ENCODE peak calls at places on chromosomes 1 and 21, in six cellular contexts. One of them, this sample, is unnamed.

GRCh38 chr1:37509181-37509580 is 5.4 kb downstream of the MEAF6 start:
- DNase-seq in sciatic nerve: no peak
- DNase-seq in activated naive CD4-positive, alpha-beta T cell treated with anti-CD3 and anti-CD28 coated beads for 36 hours: no peak
- DNase-seq in cardiac muscle cell: peak; percentile 36
- DNase-seq in skeletal muscle cell: no peak
- DNase-seq in nucleus accumbens: no peak
- DNase-seq in this sample: no peak

GRCh38 chr1:221644176-221644510 is 97.7 kb downstream of the DUSP10 start:
- DNase-seq in sciatic nerve: no peak
- DNase-seq in activated naive CD4-positive, alpha-beta T cell treated with anti-CD3 and anti-CD28 coated beads for 36 hours: no peak
- DNase-seq in cardiac muscle cell: no peak
- DNase-seq in skeletal muscle cell: no peak
- DNase-seq in nucleus accumbens: no peak
- DNase-seq in this sample: no peak

GRCh38 chr1:220457982-220458381 is 70.0 kb upstream of the MARK1 start:
- DNase-seq in sciatic nerve: no peak
- DNase-seq in activated naive CD4-positive, alpha-beta T cell treated with anti-CD3 and anti-CD28 coated beads for 36 hours: no peak
- DNase-seq in cardiac muscle cell: no peak
- DNase-seq in skeletal muscle cell: no peak
- DNase-seq in nucleus accumbens: no peak
- DNase-seq in this sample: no peak

GRCh38 chr1:208985231-208985630 is 598.3 kb upstream of the CAMK1G start:
- DNase-seq in sciatic nerve: no peak
- DNase-seq in activated naive CD4-positive, alpha-beta T cell treated with anti-CD3 and anti-CD28 coated beads for 36 hours: no peak
- DNase-seq in cardiac muscle cell: peak; percentile 8
- DNase-seq in skeletal muscle cell: no peak
- DNase-seq in nucleus accumbens: no peak
- DNase-seq in this sample: no peak

GRCh38 chr1:223771814-223772770 is 59.8 kb downstream of the CAPN2 start:
- DNase-seq in sciatic nerve: no peak
- DNase-seq in activated naive CD4-positive, alpha-beta T cell treated with anti-CD3 and anti-CD28 coated beads for 36 hours: no peak
- DNase-seq in cardiac muscle cell: peak; percentile 93
- DNase-seq in skeletal muscle cell: peak; percentile 71
- DNase-seq in nucleus accumbens: no peak
- DNase-seq in this sample: no peak

GRCh38 chr1:18711561-18712253 is 81.1 kb downstream of the PAX7 start:
- DNase-seq in sciatic nerve: no peak
- DNase-seq in activated naive CD4-positive, alpha-beta T cell treated with anti-CD3 and anti-CD28 coated beads for 36 hours: no peak
- DNase-seq in cardiac muscle cell: no peak
- DNase-seq in skeletal muscle cell: no peak
- DNase-seq in nucleus accumbens: no peak
- DNase-seq in this sample: no peak

GRCh38 chr21:31416465-31416864 is 72.4 kb upstream of the TIAM1 start:
- DNase-seq in sciatic nerve: no peak
- DNase-seq in activated naive CD4-positive, alpha-beta T cell treated with anti-CD3 and anti-CD28 coated beads for 36 hours: no peak
- DNase-seq in cardiac muscle cell: peak; percentile 63
- DNase-seq in skeletal muscle cell: peak; percentile 42
- DNase-seq in nucleus accumbens: no peak
- DNase-seq in this sample: no peak

GRCh38 chr1:112505878-112506277 is 2.9 kb upstream of the WNT2B start:
- DNase-seq in sciatic nerve: no peak
- DNase-seq in activated naive CD4-positive, alpha-beta T cell treated with anti-CD3 and anti-CD28 coated beads for 36 hours: no peak
- DNase-seq in cardiac muscle cell: no peak
- DNase-seq in skeletal muscle cell: no peak
- DNase-seq in nucleus accumbens: no peak
- DNase-seq in this sample: no peak

GRCh38 chr1:214002060-214002459 is 14.3 kb downstream of the PROX1 start:
- DNase-seq in sciatic nerve: no peak
- DNase-seq in activated naive CD4-positive, alpha-beta T cell treated with anti-CD3 and anti-CD28 coated beads for 36 hours: no peak
- DNase-seq in cardiac muscle cell: no peak
- DNase-seq in skeletal muscle cell: no peak
- DNase-seq in nucleus accumbens: no peak
- DNase-seq in this sample: no peak

GRCh38 chr21:40227111-40227510 is 359.9 kb downstream of the PCP4 start:
- DNase-seq in sciatic nerve: no peak
- DNase-seq in activated naive CD4-positive, alpha-beta T cell treated with anti-CD3 and anti-CD28 coated beads for 36 hours: no peak
- DNase-seq in cardiac muscle cell: no peak
- DNase-seq in skeletal muscle cell: no peak
- DNase-seq in nucleus accumbens: no peak
- DNase-seq in this sample: no peak

GRCh38 chr21:46551636-46552241 is 53.1 kb downstream of the S100B start:
- DNase-seq in sciatic nerve: peak; percentile 63
- DNase-seq in activated naive CD4-positive, alpha-beta T cell treated with anti-CD3 and anti-CD28 coated beads for 36 hours: peak; percentile 65
- DNase-seq in cardiac muscle cell: no peak
- DNase-seq in skeletal muscle cell: no peak
- DNase-seq in nucleus accumbens: no peak
- DNase-seq in this sample: no peak

GRCh38 chr1:29967261-29967660 is 730.9 kb downstream of the PTPRU start:
- DNase-seq in sciatic nerve: no peak
- DNase-seq in activated naive CD4-positive, alpha-beta T cell treated with anti-CD3 and anti-CD28 coated beads for 36 hours: no peak
- DNase-seq in cardiac muscle cell: no peak
- DNase-seq in skeletal muscle cell: no peak
- DNase-seq in nucleus accumbens: no peak
- DNase-seq in this sample: no peak

GRCh38 chr1:33443067-33443704 is 12.3 kb upstream of the PHC2 start:
- DNase-seq in sciatic nerve: no peak
- DNase-seq in activated naive CD4-positive, alpha-beta T cell treated with anti-CD3 and anti-CD28 coated beads for 36 hours: no peak
- DNase-seq in cardiac muscle cell: peak; percentile 27
- DNase-seq in skeletal muscle cell: no peak
- DNase-seq in nucleus accumbens: no peak
- DNase-seq in this sample: no peak

GRCh38 chr21:21897275-21897883 is 899.2 kb downstream of the NCAM2 start:
- DNase-seq in sciatic nerve: no peak
- DNase-seq in activated naive CD4-positive, alpha-beta T cell treated with anti-CD3 and anti-CD28 coated beads for 36 hours: no peak
- DNase-seq in cardiac muscle cell: no peak
- DNase-seq in skeletal muscle cell: peak; percentile 4
- DNase-seq in nucleus accumbens: no peak
- DNase-seq in this sample: no peak

GRCh38 chr1:185886046-185886445 is 151.9 kb downstream of the HMCN1 start:
- DNase-seq in sciatic nerve: no peak
- DNase-seq in activated naive CD4-positive, alpha-beta T cell treated with anti-CD3 and anti-CD28 coated beads for 36 hours: no peak
- DNase-seq in cardiac muscle cell: no peak
- DNase-seq in skeletal muscle cell: no peak
- DNase-seq in nucleus accumbens: no peak
- DNase-seq in this sample: no peak

GRCh38 chr1:19310720-19311502 is 1.0 kb downstream of the AKR7A2 start:
- DNase-seq in sciatic nerve: peak; percentile 35
- DNase-seq in activated naive CD4-positive, alpha-beta T cell treated with anti-CD3 and anti-CD28 coated beads for 36 hours: no peak
- DNase-seq in cardiac muscle cell: peak; percentile 22
- DNase-seq in skeletal muscle cell: no peak
- DNase-seq in nucleus accumbens: no peak
- DNase-seq in this sample: no peak

GRCh38 chr1:59107516-59107915 is 189.4 kb upstream of the FGGY start:
- DNase-seq in sciatic nerve: no peak
- DNase-seq in activated naive CD4-positive, alpha-beta T cell treated with anti-CD3 and anti-CD28 coated beads for 36 hours: no peak
- DNase-seq in cardiac muscle cell: no peak
- DNase-seq in skeletal muscle cell: no peak
- DNase-seq in nucleus accumbens: no peak
- DNase-seq in this sample: no peak

GRCh38 chr1:203346060-203346754 is 4.7 kb downstream of the FMOD start:
- DNase-seq in sciatic nerve: no peak
- DNase-seq in activated naive CD4-positive, alpha-beta T cell treated with anti-CD3 and anti-CD28 coated beads for 36 hours: no peak
- DNase-seq in cardiac muscle cell: peak; percentile 40
- DNase-seq in skeletal muscle cell: no peak
- DNase-seq in nucleus accumbens: no peak
- DNase-seq in this sample: no peak

GRCh38 chr1:54403808-54404261 is 2.4 kb downstream of the SSBP3 start:
- DNase-seq in sciatic nerve: no peak
- DNase-seq in activated naive CD4-positive, alpha-beta T cell treated with anti-CD3 and anti-CD28 coated beads for 36 hours: peak; percentile 56
- DNase-seq in cardiac muscle cell: peak; percentile 66
- DNase-seq in skeletal muscle cell: peak; percentile 37
- DNase-seq in nucleus accumbens: no peak
- DNase-seq in this sample: no peak

GRCh38 chr1:198679535-198680173 is 40.8 kb downstream of the PTPRC start:
- DNase-seq in sciatic nerve: no peak
- DNase-seq in activated naive CD4-positive, alpha-beta T cell treated with anti-CD3 and anti-CD28 coated beads for 36 hours: no peak
- DNase-seq in cardiac muscle cell: no peak
- DNase-seq in skeletal muscle cell: no peak
- DNase-seq in nucleus accumbens: no peak
- DNase-seq in this sample: no peak

GRCh38 chr1:198320748-198321147 is 163.9 kb downstream of the NEK7 start:
- DNase-seq in sciatic nerve: no peak
- DNase-seq in activated naive CD4-positive, alpha-beta T cell treated with anti-CD3 and anti-CD28 coated beads for 36 hours: no peak
- DNase-seq in cardiac muscle cell: no peak
- DNase-seq in skeletal muscle cell: no peak
- DNase-seq in nucleus accumbens: no peak
- DNase-seq in this sample: no peak

GRCh38 chr21:39648879-39649278 is 36.1 kb downstream of the B3GALT5 start:
- DNase-seq in sciatic nerve: no peak
- DNase-seq in activated naive CD4-positive, alpha-beta T cell treated with anti-CD3 and anti-CD28 coated beads for 36 hours: no peak
- DNase-seq in cardiac muscle cell: no peak
- DNase-seq in skeletal muscle cell: no peak
- DNase-seq in nucleus accumbens: no peak
- DNase-seq in this sample: no peak

GRCh38 chr1:67429528-67430357 is 459 bp downstream of the SERBP1 start:
- DNase-seq in sciatic nerve: peak; percentile 63
- DNase-seq in activated naive CD4-positive, alpha-beta T cell treated with anti-CD3 and anti-CD28 coated beads for 36 hours: peak; percentile 41
- DNase-seq in cardiac muscle cell: peak; percentile 18
- DNase-seq in skeletal muscle cell: no peak
- DNase-seq in nucleus accumbens: peak; percentile 64
- DNase-seq in this sample: no peak

GRCh38 chr1:168343566-168343965 is 62.9 kb downstream of the TBX19 start:
- DNase-seq in sciatic nerve: no peak
- DNase-seq in activated naive CD4-positive, alpha-beta T cell treated with anti-CD3 and anti-CD28 coated beads for 36 hours: no peak
- DNase-seq in cardiac muscle cell: no peak
- DNase-seq in skeletal muscle cell: no peak
- DNase-seq in nucleus accumbens: peak; percentile 5
- DNase-seq in this sample: no peak

GRCh38 chr1:3349161-3349967 is 105.1 kb upstream of the ARHGEF16 start:
- DNase-seq in sciatic nerve: no peak
- DNase-seq in activated naive CD4-positive, alpha-beta T cell treated with anti-CD3 and anti-CD28 coated beads for 36 hours: no peak
- DNase-seq in cardiac muscle cell: peak; percentile 42
- DNase-seq in skeletal muscle cell: no peak
- DNase-seq in nucleus accumbens: no peak
- DNase-seq in this sample: no peak

GRCh38 chr1:164524810-164525209 is 34.2 kb upstream of the PBX1 start:
- DNase-seq in sciatic nerve: no peak
- DNase-seq in activated naive CD4-positive, alpha-beta T cell treated with anti-CD3 and anti-CD28 coated beads for 36 hours: no peak
- DNase-seq in cardiac muscle cell: peak; percentile 76
- DNase-seq in skeletal muscle cell: no peak
- DNase-seq in nucleus accumbens: no peak
- DNase-seq in this sample: no peak